ENCODE peak calls at places on chromosomes 6 and 20, in six cellular contexts. R, I, X, B, E and Y are unnamed samples.

GRCh38 chr6:1136415-1136774 is 175.5 kb upstream of the FOXQ1 start:
- DNase-seq in I (no peak), X (no peak), R (no peak), B (no peak), E (peak; percentile 28), Y (no peak)

GRCh38 chr6:190596-191395 is 101.5 kb upstream of the DUSP22 start:
- DNase-seq in R (no peak), B (no peak), E (no peak), I (no peak), X (no peak), Y (no peak)

GRCh38 chr6:163122365-163122764 is 292.2 kb upstream of the QKI start:
- DNase-seq in X (no peak), B (no peak), E (no peak), I (no peak), R (no peak), Y (no peak)

GRCh38 chr20:22289442-22289841 is 294.9 kb downstream of the FOXA2 start:
- DNase-seq in X (no peak), R (no peak), I (no peak), B (no peak), E (no peak), Y (no peak)

GRCh38 chr20:42494290-42494689 is 695.4 kb downstream of the PTPRT start:
- DNase-seq in R (no peak), X (no peak), B (no peak), I (no peak), E (no peak), Y (no peak)

GRCh38 chr6:146829792-146830565 is 231.2 kb downstream of the ADGB start:
- DNase-seq in I (no peak), E (no peak), B (no peak), R (no peak), X (no peak), Y (no peak)

GRCh38 chr20:50174456-50174855 is 16.2 kb upstream of the CEBPB start:
- DNase-seq in I (no peak), B (no peak), R (no peak), E (no peak), X (no peak), Y (no peak)

GRCh38 chr6:8383584-8383983 is 51.8 kb downstream of the SLC35B3 start:
- DNase-seq in I (no peak), B (no peak), E (no peak), X (no peak), R (peak; percentile 30), Y (no peak)

GRCh38 chr6:130964808-130965604 is 98.0 kb downstream of the EPB41L2 start:
- DNase-seq in I (no peak), R (no peak), E (no peak), X (no peak), B (no peak), Y (no peak)

GRCh38 chr20:58469500-58470129 is 45.6 kb downstream of the APCDD1L start:
- DNase-seq in X (no peak), E (no peak), R (no peak), I (no peak), B (no peak), Y (no peak)

GRCh38 chr6:156850356-156850755 is 73.2 kb downstream of the ARID1B start:
- DNase-seq in X (no peak), E (no peak), B (no peak), R (no peak), I (no peak), Y (no peak)

GRCh38 chr20:32474009-32474716 is 111.0 kb downstream of the NOL4L start:
- DNase-seq in I (no peak), R (no peak), X (no peak), E (no peak), B (no peak), Y (no peak)

GRCh38 chr6:170050591-170051041 is 240.3 kb downstream of the DLL1 start:
- DNase-seq in E (no peak), I (no peak), R (no peak), X (no peak), B (no peak), Y (no peak)

GRCh38 chr6:21031182-21031581 is 496.9 kb downstream of the CDKAL1 start:
- DNase-seq in I (no peak), X (no peak), R (no peak), B (no peak), E (no peak), Y (no peak)

GRCh38 chr6:33828452-33828763 is 24.6 kb upstream of the MLN start:
- DNase-seq in E (no peak), B (no peak), X (no peak), R (no peak), I (no peak), Y (no peak)